ENCODE peak calls at places on chromosomes 12 and 14, in ten cellular contexts. J, K, O, Z, Y, B, M, L, A and F are unnamed samples.

GRCh38 chr14:60722836-60723217 is 1.3 kb downstream of the SIX4 start:
- DNase-seq in A (no peak), Y (no peak), M (no peak), Z (no peak), B (no peak), K (peak), L (no peak), O (peak), J (no peak), F (peak)

GRCh38 chr12:94704452-94704871 is 54.1 kb upstream of the TMCC3 start:
- DNase-seq in M (peak), L (peak), O (peak), B (no peak), Y (no peak), K (no peak), Z (peak), A (peak), J (peak), F (peak)

GRCh38 chr12:63103489-63104131 is 47.4 kb downstream of the AVPR1A start:
- DNase-seq in A (no peak), Y (no peak), L (peak), O (peak), Z (peak), M (peak), J (no peak), K (no peak), B (peak), F (peak)

GRCh38 chr14:39232554-39233415 is 930 bp upstream of the MIA2 start:
- DNase-seq in L (peak), B (no peak), O (peak), A (no peak), J (no peak), Y (peak), Z (no peak), M (peak), K (no peak), F (peak)

GRCh38 chr12:122990961-122991622 is 10.6 kb downstream of the ARL6IP4 start:
- DNase-seq in A (no peak), L (no peak), M (no peak), B (no peak), J (no peak), Z (no peak), O (no peak), K (no peak), Y (no peak), F (no peak)

GRCh38 chr12:92784795-92785562 is 82.2 kb downstream of the PLEKHG7 start:
- DNase-seq in B (peak), M (peak), O (peak), Y (peak), L (peak), J (peak), A (peak), Z (peak), K (peak), F (peak)

GRCh38 chr14:51463461-51463860 is 188.2 kb upstream of the FRMD6 start:
- DNase-seq in Y (no peak), K (no peak), M (no peak), B (no peak), A (no peak), J (no peak), L (no peak), Z (no peak), O (no peak), F (no peak)

GRCh38 chr14:93967637-93968250 is 8.6 kb downstream of the ASB2 start:
- DNase-seq in J (no peak), Y (no peak), L (no peak), Z (no peak), A (no peak), M (no peak), K (no peak), O (no peak), B (no peak), F (no peak)

GRCh38 chr14:73753043-73753886 is 39.1 kb upstream of the PNMA1 start:
- DNase-seq in L (no peak), A (no peak), O (peak), B (no peak), M (peak), J (no peak), Y (peak), Z (no peak), K (no peak), F (no peak)

GRCh38 chr14:93033983-93034670 is 81.6 kb downstream of the ITPK1 start:
- DNase-seq in B (no peak), Y (peak), Z (peak), A (no peak), J (no peak), K (no peak), L (no peak), O (no peak), M (no peak), F (no peak)